ENCODE peak calls at places on chromosomes 7 and 10, in nine cellular contexts. One of them, this sample, is unnamed.

GRCh38 chr7:149196151-149196704 is 882 bp downstream of the ZNF282 start:
- DNase-seq in uterus: no peak
- DNase-seq in heart left ventricle: no peak
- DNase-seq in IMR-90: no peak
- DNase-seq in neural crest cell: no peak
- DNase-seq in fibroblast of mammary gland: no peak
- DNase-seq in AG10803: no peak
- DNase-seq in HFFc6: no peak
- DNase-seq in A673: peak
- DNase-seq in this sample: no peak

GRCh38 chr7:25894902-25895791 is 256.9 kb upstream of the NFE2L3 start:
- DNase-seq in uterus: peak
- DNase-seq in heart left ventricle: peak
- DNase-seq in IMR-90: peak
- DNase-seq in neural crest cell: peak
- DNase-seq in fibroblast of mammary gland: peak
- DNase-seq in AG10803: peak
- DNase-seq in HFFc6: no peak
- DNase-seq in A673: peak
- DNase-seq in this sample: peak

GRCh38 chr7:7830122-7830878 is 111.9 kb upstream of the RPA3 start:
- DNase-seq in uterus: no peak
- DNase-seq in heart left ventricle: no peak
- DNase-seq in IMR-90: no peak
- DNase-seq in neural crest cell: no peak
- DNase-seq in fibroblast of mammary gland: no peak
- DNase-seq in AG10803: no peak
- DNase-seq in HFFc6: no peak
- DNase-seq in A673: no peak
- DNase-seq in this sample: no peak

GRCh38 chr10:97222346-97222961 is 36.7 kb upstream of the SLIT1 start:
- DNase-seq in uterus: no peak
- DNase-seq in heart left ventricle: no peak
- DNase-seq in IMR-90: no peak
- DNase-seq in neural crest cell: peak
- DNase-seq in fibroblast of mammary gland: no peak
- DNase-seq in AG10803: no peak
- DNase-seq in HFFc6: no peak
- DNase-seq in A673: no peak
- DNase-seq in this sample: peak

GRCh38 chr10:77163670-77164348 is 473.8 kb downstream of the KCNMA1 start:
- DNase-seq in uterus: peak
- DNase-seq in heart left ventricle: no peak
- DNase-seq in IMR-90: peak
- DNase-seq in neural crest cell: no peak
- DNase-seq in fibroblast of mammary gland: peak
- DNase-seq in AG10803: peak
- DNase-seq in HFFc6: peak
- DNase-seq in A673: no peak
- DNase-seq in this sample: no peak

GRCh38 chr7:54699715-54700114 is 59.3 kb downstream of the SEC61G start:
- DNase-seq in uterus: no peak
- DNase-seq in heart left ventricle: no peak
- DNase-seq in IMR-90: no peak
- DNase-seq in neural crest cell: no peak
- DNase-seq in fibroblast of mammary gland: no peak
- DNase-seq in AG10803: no peak
- DNase-seq in HFFc6: no peak
- DNase-seq in A673: no peak
- DNase-seq in this sample: no peak

GRCh38 chr7:131109011-131109756 is 218.5 kb upstream of the MKLN1 start:
- DNase-seq in uterus: no peak
- DNase-seq in heart left ventricle: no peak
- DNase-seq in IMR-90: peak
- DNase-seq in neural crest cell: no peak
- DNase-seq in fibroblast of mammary gland: peak
- DNase-seq in AG10803: peak
- DNase-seq in HFFc6: peak
- DNase-seq in A673: peak
- DNase-seq in this sample: no peak

GRCh38 chr7:13988765-13989137 is 715 bp downstream of the ETV1 start:
- DNase-seq in uterus: no peak
- DNase-seq in heart left ventricle: no peak
- DNase-seq in IMR-90: peak
- DNase-seq in neural crest cell: no peak
- DNase-seq in fibroblast of mammary gland: peak
- DNase-seq in AG10803: peak
- DNase-seq in HFFc6: no peak
- DNase-seq in A673: peak
- DNase-seq in this sample: peak

GRCh38 chr7:82760831-82761230 is 317.3 kb upstream of the CACNA2D1 start:
- DNase-seq in uterus: no peak
- DNase-seq in heart left ventricle: no peak
- DNase-seq in IMR-90: peak
- DNase-seq in neural crest cell: no peak
- DNase-seq in fibroblast of mammary gland: no peak
- DNase-seq in AG10803: no peak
- DNase-seq in HFFc6: no peak
- DNase-seq in A673: no peak
- DNase-seq in this sample: no peak

GRCh38 chr7:117762055-117762454 is 111.2 kb downstream of the CTTNBP2 start:
- DNase-seq in uterus: no peak
- DNase-seq in heart left ventricle: no peak
- DNase-seq in IMR-90: no peak
- DNase-seq in neural crest cell: no peak
- DNase-seq in fibroblast of mammary gland: no peak
- DNase-seq in AG10803: no peak
- DNase-seq in HFFc6: no peak
- DNase-seq in A673: no peak
- DNase-seq in this sample: no peak

GRCh38 chr10:11301571-11302111 is 284.0 kb downstream of the CELF2 start:
- DNase-seq in uterus: no peak
- DNase-seq in heart left ventricle: no peak
- DNase-seq in IMR-90: no peak
- DNase-seq in neural crest cell: no peak
- DNase-seq in fibroblast of mammary gland: no peak
- DNase-seq in AG10803: no peak
- DNase-seq in HFFc6: no peak
- DNase-seq in A673: no peak
- DNase-seq in this sample: no peak

GRCh38 chr10:60346661-60347060 is 43.0 kb downstream of the ANK3 start:
- DNase-seq in uterus: no peak
- DNase-seq in heart left ventricle: no peak
- DNase-seq in IMR-90: no peak
- DNase-seq in neural crest cell: no peak
- DNase-seq in fibroblast of mammary gland: peak
- DNase-seq in AG10803: no peak
- DNase-seq in HFFc6: no peak
- DNase-seq in A673: no peak
- DNase-seq in this sample: no peak

GRCh38 chr10:56212951-56213350 is 148.1 kb downstream of the ZWINT start:
- DNase-seq in uterus: no peak
- DNase-seq in heart left ventricle: no peak
- DNase-seq in IMR-90: no peak
- DNase-seq in neural crest cell: no peak
- DNase-seq in fibroblast of mammary gland: no peak
- DNase-seq in AG10803: no peak
- DNase-seq in HFFc6: no peak
- DNase-seq in A673: no peak
- DNase-seq in this sample: no peak
- TF ChIP-seq CTCF in uterus: no peak
- TF ChIP-seq CTCF in heart left ventricle: no peak
- TF ChIP-seq CTCF in IMR-90: no peak
- TF ChIP-seq CTCF in neural crest cell: no peak
- TF ChIP-seq CTCF in fibroblast of mammary gland: no peak
- TF ChIP-seq CTCF in AG10803: no peak
- TF ChIP-seq CTCF in HFFc6: no peak
- TF ChIP-seq CTCF in A673: no peak
- TF ChIP-seq CTCF in this sample: no peak

GRCh38 chr10:3292601-3293000 is 120.0 kb upstream of the PITRM1 start:
- DNase-seq in uterus: peak
- DNase-seq in heart left ventricle: no peak
- DNase-seq in IMR-90: no peak
- DNase-seq in neural crest cell: no peak
- DNase-seq in fibroblast of mammary gland: peak
- DNase-seq in AG10803: peak
- DNase-seq in HFFc6: no peak
- DNase-seq in A673: no peak
- DNase-seq in this sample: no peak

GRCh38 chr10:3295501-3296005 is 123.0 kb upstream of the PITRM1 start:
- DNase-seq in uterus: no peak
- DNase-seq in heart left ventricle: no peak
- DNase-seq in IMR-90: no peak
- DNase-seq in neural crest cell: no peak
- DNase-seq in fibroblast of mammary gland: no peak
- DNase-seq in AG10803: no peak
- DNase-seq in HFFc6: no peak
- DNase-seq in A673: no peak
- DNase-seq in this sample: no peak

GRCh38 chr10:3293536-3294431 is 121.2 kb upstream of the PITRM1 start:
- DNase-seq in uterus: peak
- DNase-seq in heart left ventricle: no peak
- DNase-seq in IMR-90: peak
- DNase-seq in neural crest cell: no peak
- DNase-seq in fibroblast of mammary gland: peak
- DNase-seq in AG10803: peak
- DNase-seq in HFFc6: no peak
- DNase-seq in A673: no peak
- DNase-seq in this sample: no peak

GRCh38 chr10:3290550-3290949 is 118.0 kb upstream of the PITRM1 start:
- DNase-seq in uterus: no peak
- DNase-seq in heart left ventricle: no peak
- DNase-seq in IMR-90: no peak
- DNase-seq in neural crest cell: no peak
- DNase-seq in fibroblast of mammary gland: no peak
- DNase-seq in AG10803: no peak
- DNase-seq in HFFc6: no peak
- DNase-seq in A673: no peak
- DNase-seq in this sample: no peak

GRCh38 chr10:3294919-3295318 is 122.3 kb upstream of the PITRM1 start:
- DNase-seq in uterus: no peak
- DNase-seq in heart left ventricle: no peak
- DNase-seq in IMR-90: no peak
- DNase-seq in neural crest cell: no peak
- DNase-seq in fibroblast of mammary gland: no peak
- DNase-seq in AG10803: no peak
- DNase-seq in HFFc6: no peak
- DNase-seq in A673: no peak
- DNase-seq in this sample: no peak
- TF ChIP-seq CTCF in uterus: no peak
- TF ChIP-seq CTCF in heart left ventricle: no peak
- TF ChIP-seq CTCF in IMR-90: no peak
- TF ChIP-seq CTCF in neural crest cell: no peak
- TF ChIP-seq CTCF in fibroblast of mammary gland: no peak
- TF ChIP-seq CTCF in AG10803: no peak
- TF ChIP-seq CTCF in HFFc6: no peak
- TF ChIP-seq CTCF in A673: no peak
- TF ChIP-seq CTCF in this sample: no peak

GRCh38 chr10:67518756-67519155 is 177.2 kb downstream of the CTNNA3 start:
- DNase-seq in uterus: no peak
- DNase-seq in heart left ventricle: no peak
- DNase-seq in IMR-90: no peak
- DNase-seq in neural crest cell: no peak
- DNase-seq in fibroblast of mammary gland: no peak
- DNase-seq in AG10803: no peak
- DNase-seq in HFFc6: no peak
- DNase-seq in A673: no peak
- DNase-seq in this sample: no peak

GRCh38 chr10:67521546-67521945 is 174.4 kb downstream of the CTNNA3 start:
- DNase-seq in uterus: no peak
- DNase-seq in heart left ventricle: no peak
- DNase-seq in IMR-90: no peak
- DNase-seq in neural crest cell: no peak
- DNase-seq in fibroblast of mammary gland: no peak
- DNase-seq in AG10803: no peak
- DNase-seq in HFFc6: no peak
- DNase-seq in A673: no peak
- DNase-seq in this sample: no peak

GRCh38 chr10:67519434-67519833 is 176.6 kb downstream of the CTNNA3 start:
- DNase-seq in uterus: no peak
- DNase-seq in heart left ventricle: no peak
- DNase-seq in IMR-90: no peak
- DNase-seq in neural crest cell: no peak
- DNase-seq in fibroblast of mammary gland: no peak
- DNase-seq in AG10803: no peak
- DNase-seq in HFFc6: no peak
- DNase-seq in A673: no peak
- DNase-seq in this sample: no peak

DNA sequence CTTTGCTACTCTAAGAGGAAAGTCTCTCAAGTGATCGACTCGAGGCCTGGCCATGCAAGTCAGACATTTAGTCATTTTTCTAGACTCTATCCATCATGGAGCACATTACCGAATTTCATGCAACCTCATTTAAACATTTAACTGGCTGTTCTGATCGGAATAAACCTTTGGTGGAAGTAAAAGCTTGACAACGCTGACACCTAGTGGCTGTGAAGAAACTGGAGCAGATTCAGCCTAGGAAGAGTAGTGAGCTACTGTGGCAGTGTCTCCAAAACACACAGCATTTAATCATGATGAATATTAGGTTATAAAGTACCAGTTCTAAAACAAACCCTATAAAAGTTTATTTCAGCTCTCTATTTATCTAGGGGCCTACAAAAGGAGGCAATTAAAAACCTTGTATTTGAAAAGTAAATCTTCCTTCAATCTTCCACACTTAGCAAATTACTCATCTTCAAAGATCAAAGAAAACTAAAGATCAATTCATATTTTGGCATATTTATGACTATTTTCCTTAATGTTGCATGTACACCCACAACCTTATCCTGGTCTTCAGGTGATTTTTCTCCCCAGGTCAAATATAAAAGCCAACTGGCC is 175.0 kb downstream of the CTNNA3 start:
- DNase-seq in uterus: no peak
- DNase-seq in heart left ventricle: peak
- DNase-seq in IMR-90: peak
- DNase-seq in neural crest cell: peak
- DNase-seq in fibroblast of mammary gland: peak
- DNase-seq in AG10803: peak
- DNase-seq in HFFc6: peak
- DNase-seq in A673: peak
- DNase-seq in this sample: peak
- TF ChIP-seq CTCF in uterus: peak
- TF ChIP-seq CTCF in heart left ventricle: peak
- TF ChIP-seq CTCF in IMR-90: peak
- TF ChIP-seq CTCF in neural crest cell: peak
- TF ChIP-seq CTCF in fibroblast of mammary gland: peak
- TF ChIP-seq CTCF in AG10803: peak
- TF ChIP-seq CTCF in HFFc6: peak
- TF ChIP-seq CTCF in A673: peak
- TF ChIP-seq CTCF in this sample: peak

DNA sequence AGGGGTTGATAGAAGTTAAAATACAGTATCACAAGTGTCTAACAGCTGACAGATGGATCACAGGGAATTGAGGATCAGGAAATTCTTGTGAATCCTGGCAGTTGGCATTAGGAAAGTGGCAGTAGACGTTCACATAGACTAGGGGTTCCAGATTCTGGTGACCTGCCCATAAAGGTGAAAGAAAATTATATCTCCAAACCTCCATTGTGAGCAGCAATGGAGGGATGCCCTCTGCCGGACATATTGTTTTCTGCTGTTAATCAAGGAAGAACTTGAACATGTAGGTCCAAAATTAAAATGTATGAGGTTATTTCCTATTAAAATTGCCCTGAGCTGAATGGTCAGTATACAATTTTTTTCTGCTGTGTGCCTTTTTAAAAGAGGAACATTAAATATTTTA is 5.1 kb downstream of the NME8 start:
- DNase-seq in uterus: no peak
- DNase-seq in heart left ventricle: no peak
- DNase-seq in IMR-90: no peak
- DNase-seq in neural crest cell: no peak
- DNase-seq in fibroblast of mammary gland: no peak
- DNase-seq in AG10803: no peak
- DNase-seq in HFFc6: no peak
- DNase-seq in A673: peak
- DNase-seq in this sample: peak
- TF ChIP-seq CTCF in uterus: no peak
- TF ChIP-seq CTCF in heart left ventricle: no peak
- TF ChIP-seq CTCF in IMR-90: no peak
- TF ChIP-seq CTCF in neural crest cell: peak
- TF ChIP-seq CTCF in fibroblast of mammary gland: peak
- TF ChIP-seq CTCF in AG10803: peak
- TF ChIP-seq CTCF in HFFc6: peak
- TF ChIP-seq CTCF in A673: peak
- TF ChIP-seq CTCF in this sample: peak